ENCODE peak calls at places on chromosomes 12 and 14, in four cellular contexts. Y is fibroblast of gingiva, R is DMS153, B is ovary. G is an unnamed sample.

GRCh38 chr12:65248656-65249633 is 29.5 kb upstream of the MSRB3 start:
- DNase-seq in Y (no peak), R (no peak), B (no peak), G (no peak)

GRCh38 chr14:99280852-99281251 is 8.9 kb upstream of the BCL11B start:
- DNase-seq in Y (no peak), R (no peak), B (no peak), G (no peak)

GRCh38 chr12:57087689-57088441 is 1.0 kb upstream of the NAB2 start:
- DNase-seq in Y (peak), R (no peak), B (peak), G (no peak)

GRCh38 chr14:54453252-54453651 is 12.1 kb upstream of the CNIH1 start:
- DNase-seq in Y (no peak), R (no peak), B (no peak), G (no peak)

GRCh38 chr12:66061557-66062279 is 68.8 kb downstream of the LLPH start:
- DNase-seq in Y (no peak), R (no peak), B (no peak), G (no peak)

GRCh38 chr12:120539303-120539702 is 5.1 kb downstream of the RNF10 start:
- DNase-seq in Y (peak), R (no peak), B (no peak), G (no peak)

GRCh38 chr14:97179573-97179972 is 382.4 kb downstream of the VRK1 start:
- DNase-seq in Y (no peak), R (no peak), B (no peak), G (no peak)

GRCh38 chr14:74864193-74864592 is 11.8 kb downstream of the PROX2 start:
- DNase-seq in Y (no peak), R (no peak), B (no peak), G (no peak)

GRCh38 chr12:88650715-88651114 is 70.4 kb upstream of the KITLG start:
- DNase-seq in Y (peak), R (no peak), B (no peak), G (no peak)

GRCh38 chr14:37078131-37078530 is 94.3 kb downstream of the SLC25A21 start:
- DNase-seq in Y (no peak), R (no peak), B (no peak), G (no peak)

GRCh38 chr12:124509676-124510300 is 57.6 kb downstream of the NCOR2 start:
- DNase-seq in Y (peak), R (no peak), B (peak), G (no peak)

GRCh38 chr12:108840605-108841328 is 16.6 kb downstream of the SSH1 start:
- DNase-seq in Y (no peak), R (no peak), B (no peak), G (no peak)

GRCh38 chr12:124930576-124930975 is 16.1 kb upstream of the UBC start:
- DNase-seq in Y (no peak), R (no peak), B (no peak), G (no peak)

GRCh38 chr12:66514581-66514980 is 164.3 kb downstream of the GRIP1 start:
- DNase-seq in Y (no peak), R (no peak), B (no peak), G (no peak)

GRCh38 chr12:19624401-19624930 is 185.2 kb downstream of the AEBP2 start:
- DNase-seq in Y (no peak), R (no peak), B (no peak), G (no peak)

GRCh38 chr12:43090981-43091380 is 461.0 kb downstream of the ADAMTS20 start:
- DNase-seq in Y (no peak), R (no peak), B (no peak), G (no peak)

GRCh38 chr12:117098361-117099217 is 627 bp downstream of the TESC start:
- DNase-seq in Y (no peak), R (no peak), B (no peak), G (no peak)

GRCh38 chr14:61257469-61258057 is 23.6 kb downstream of the TMEM30B start:
- DNase-seq in Y (no peak), R (peak), B (no peak), G (peak)

GRCh38 chr12:116135209-116135930 is 142.1 kb downstream of the MED13L start:
- DNase-seq in Y (peak), R (peak), B (no peak), G (no peak)

GRCh38 chr14:106802413-106803364 is 1276.3 kb downstream of the TMEM121 start:
- DNase-seq in Y (no peak), R (peak), B (no peak), G (no peak)